ENCODE peak calls at places on chromosomes 13 and 19, in nine cellular contexts. S is ascending aorta, Q is colonic mucosa, I is thoracic aorta, M is fibroblast of lung, Z is psoas muscle, P is heart right ventricle, X is left ventricle myocardium inferior, T is cardiac muscle cell. C is an unnamed sample.

GRCh38 chr13:33676045-33676699 is 141.8 kb upstream of the RFC3 start:
- DNase-seq in S (no peak), Q (peak; percentile 52), I (no peak), M (no peak), Z (no peak), P (no peak), X (no peak), T (no peak), C (no peak)

GRCh38 chr19:35807633-35808032 is 5.0 kb downstream of the PRODH2 start:
- DNase-seq in S (no peak), Q (no peak), I (no peak), M (no peak), Z (no peak), P (no peak), X (no peak), T (no peak), C (no peak)

GRCh38 chr13:63501702-63502101 is 2086.1 kb upstream of the PCDH20 start:
- DNase-seq in S (no peak), Q (no peak), I (no peak), M (peak; percentile 60), Z (no peak), P (no peak), X (no peak), T (no peak), C (no peak)

GRCh38 chr19:19562665-19563347 is 24.7 kb downstream of the CILP2 start:
- DNase-seq in S (no peak), Q (no peak), I (no peak), M (no peak), Z (no peak), P (no peak), X (no peak), T (no peak), C (no peak)

GRCh38 chr13:20121154-20121515 is 39.7 kb downstream of the GJA3 start:
- DNase-seq in S (no peak), Q (no peak), I (no peak), M (no peak), Z (no peak), P (no peak), X (no peak), T (no peak), C (no peak)

GRCh38 chr19:17797397-17798201 is 2.7 kb downstream of the B3GNT3 start:
- DNase-seq in S (no peak), Q (peak; percentile 92), I (no peak), M (no peak), Z (no peak), P (no peak), X (no peak), T (no peak), C (no peak)

GRCh38 chr13:37173214-37173613 is 67.8 kb upstream of the CSNK1A1L start:
- DNase-seq in S (no peak), Q (no peak), I (no peak), M (peak; percentile 92), Z (no peak), P (no peak), X (no peak), T (no peak), C (no peak)

GRCh38 chr13:73466561-73466960 is 407.8 kb downstream of the KLF5 start:
- DNase-seq in S (no peak), Q (no peak), I (no peak), M (peak; percentile 26), Z (no peak), P (no peak), X (no peak), T (no peak), C (no peak)

GRCh38 chr13:94345374-94346195 is 133.9 kb downstream of the DCT start:
- DNase-seq in S (no peak), Q (no peak), I (no peak), M (peak; percentile 45), Z (no peak), P (no peak), X (no peak), T (peak; percentile 32), C (no peak)

GRCh38 chr19:51158474-51159129 is 16.5 kb downstream of the SIGLEC7 start:
- DNase-seq in S (no peak), Q (peak; percentile 64), I (no peak), M (no peak), Z (peak; percentile 41), P (peak; percentile 55), X (peak; percentile 52), T (peak; percentile 47), C (peak; percentile 44)

DNA sequence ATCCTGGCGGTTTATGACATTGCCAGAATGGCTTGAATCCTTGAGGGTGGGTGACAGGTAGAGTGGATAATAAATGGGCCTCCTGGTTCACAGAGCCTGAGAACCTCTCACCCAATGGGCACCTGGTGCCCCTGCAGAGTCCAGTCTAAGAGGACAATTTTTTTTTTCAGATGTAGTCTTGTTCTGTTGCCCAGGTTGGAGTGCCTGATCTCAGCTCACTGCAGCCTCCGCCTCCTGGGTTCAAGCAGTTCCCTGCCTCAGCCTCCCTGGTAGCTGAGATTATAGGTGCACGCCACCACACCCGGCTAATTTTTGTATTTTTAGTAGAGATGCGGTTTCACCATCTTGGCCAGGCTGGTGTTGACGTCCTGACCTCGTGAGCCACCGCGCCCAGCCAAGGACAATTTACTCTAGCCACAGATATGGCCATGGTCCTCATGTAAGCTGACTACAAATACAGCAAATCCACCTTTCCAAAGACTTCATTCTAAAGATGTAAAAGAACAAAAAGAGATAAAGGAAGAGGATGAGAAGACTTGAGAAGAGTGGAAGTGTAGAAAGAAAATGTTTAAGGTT is 33.0 kb downstream of the COL4A2 start:
- DNase-seq in S (no peak), Q (no peak), I (no peak), M (no peak), Z (no peak), P (no peak), X (no peak), T (no peak), C (no peak)
- H3K4me1 ChIP-seq in S (peaks cover 74% of the 10 kb centered on the region), Q (no peaks in the 10 kb centered on the region), I (peaks cover 58% of the 10 kb centered on the region), M (peaks cover 41% of the 10 kb centered on the region), Z (peaks cover 27% of the 10 kb centered on the region), P (peaks cover 28% of the 10 kb centered on the region), X (peaks cover 84% of the 10 kb centered on the region), T (peaks cover 34% of the 10 kb centered on the region), C (peaks cover 10% of the 10 kb centered on the region)

GRCh38 chr19:41548954-41549688 is 26.8 kb upstream of the CEACAM21 start:
- DNase-seq in S (no peak), Q (no peak), I (no peak), M (no peak), Z (no peak), P (no peak), X (no peak), T (no peak), C (peak; percentile 67)
- H3K27ac ChIP-seq in S (peak overlapping the region; percentile 12), Q (peak overlapping the region; percentile 6), I (peak overlapping the region; percentile 23), M (no peak overlapping the region), Z (peak overlapping the region; percentile 41), P (peak overlapping the region; percentile 73), X (peak overlapping the region; percentile 85), T (peak overlapping the region; percentile 35), C (peak overlapping the region; percentile 69)

GRCh38 chr19:12606796-12607195 is 3.8 kb downstream of the ZNF490 start:
- DNase-seq in S (no peak), Q (no peak), I (no peak), M (no peak), Z (no peak), P (no peak), X (no peak), T (no peak), C (no peak)

GRCh38 chr19:12610540-12611360 is at the start of the genes ZNF490 and ZNF791:
- DNase-seq in S (peak; percentile 95), Q (peak; percentile 100), I (peak; percentile 98), M (peak; percentile 96), Z (peak; percentile 97), P (peak; percentile 95), X (peak; percentile 98), T (peak; percentile 99), C (peak; percentile 93)

GRCh38 chr19:12611361-12611699 is 610 bp downstream of the ZNF791 start:
- DNase-seq in S (peak; percentile 9), Q (peak; percentile 86), I (peak; percentile 38), M (peak; percentile 77), Z (peak; percentile 77), P (peak; percentile 61), X (peak; percentile 66), T (peak; percentile 77), C (no peak)
- H3K4me3 ChIP-seq in S (peak overlapping the region; percentile 81), Q (peak overlapping the region; percentile 100), I (peak overlapping the region; percentile 100), M (peak overlapping the region; percentile 97), Z (peak overlapping the region; percentile 100), P (peak overlapping the region; percentile 100), X (peak overlapping the region; percentile 99), T (peak overlapping the region; percentile 89), C (peak overlapping the region; percentile 76)

GRCh38 chr13:48573213-48573612 is 40.3 kb upstream of the RCBTB2 start:
- DNase-seq in S (no peak), Q (no peak), I (no peak), M (no peak), Z (no peak), P (no peak), X (no peak), T (no peak), C (no peak)

GRCh38 chr13:48576448-48576993 is 43.6 kb upstream of the RCBTB2 start:
- DNase-seq in S (no peak), Q (no peak), I (no peak), M (no peak), Z (no peak), P (no peak), X (no peak), T (no peak), C (no peak)

GRCh38 chr13:48571121-48571901 is 38.4 kb upstream of the RCBTB2 start:
- DNase-seq in S (no peak), Q (no peak), I (no peak), M (peak; percentile 82), Z (no peak), P (no peak), X (no peak), T (peak; percentile 36), C (no peak)

GRCh38 chr13:48575014-48575413 is 42.1 kb upstream of the RCBTB2 start:
- DNase-seq in S (no peak), Q (no peak), I (no peak), M (no peak), Z (no peak), P (no peak), X (no peak), T (no peak), C (no peak)

GRCh38 chr13:48574036-48574796 is 41.3 kb upstream of the RCBTB2 start:
- DNase-seq in S (no peak), Q (no peak), I (no peak), M (no peak), Z (no peak), P (no peak), X (no peak), T (no peak), C (no peak)
- H3K4me1 ChIP-seq in S (peaks cover 13% of the 10 kb centered on the region), Q (no peaks in the 10 kb centered on the region), I (peaks cover 11% of the 10 kb centered on the region), M (peaks cover 3% of the 10 kb centered on the region), Z (peaks cover 44% of the 10 kb centered on the region), P (no peaks in the 10 kb centered on the region), X (peaks cover 60% of the 10 kb centered on the region), T (peaks cover 3% of the 10 kb centered on the region), C (peaks cover 19% of the 10 kb centered on the region)

DNA sequence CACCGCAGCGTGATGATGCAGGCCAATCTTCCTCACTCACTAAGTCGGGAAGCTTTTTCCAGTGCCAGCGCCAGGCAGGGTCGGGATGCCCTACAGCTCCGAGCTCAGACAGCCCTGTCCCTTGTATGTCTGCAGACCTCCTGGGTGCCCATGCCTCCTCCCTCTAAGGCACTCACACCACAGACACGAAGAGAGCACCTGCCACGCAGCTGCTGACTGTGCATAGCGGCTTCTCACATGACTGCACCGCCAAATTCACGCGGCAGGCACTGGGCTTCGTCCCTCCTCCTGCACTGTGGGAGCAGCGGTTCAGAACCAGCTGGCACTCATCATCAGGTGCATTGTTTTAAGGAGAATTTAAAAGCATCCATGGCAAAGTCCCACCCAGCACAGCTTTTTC is 88.1 kb downstream of the SLC7A1 start:
- DNase-seq in S (no peak), Q (no peak), I (no peak), M (no peak), Z (no peak), P (no peak), X (no peak), T (no peak), C (no peak)
- H3K27ac ChIP-seq in S (peak overlapping the region; percentile 5), Q (no peak overlapping the region), I (no peak overlapping the region), M (no peak overlapping the region), Z (no peak overlapping the region), P (no peak overlapping the region), X (no peak overlapping the region), T (no peak overlapping the region), C (no peak overlapping the region)

C was measured in effector memory CD4-positive, alpha-beta T cell.